ENCODE peak calls at places on chromosomes 3 and 15, in four cellular contexts. R is K562, T is GM12878, K is HepG2. Z is an unnamed sample.

GRCh38 chr3:57545636-57546268 is 1.6 kb upstream of the DNAH12 start:
- DNase-seq in R (no peak), T (no peak), K (peak), Z (no peak)

GRCh38 chr3:172040976-172041963 is 1.9 kb downstream of the FNDC3B start:
- DNase-seq in R (no peak), T (no peak), K (no peak), Z (peak)

GRCh38 chr3:160774172-160774571 is 18.1 kb downstream of the PPM1L start:
- DNase-seq in R (no peak), T (no peak), K (no peak), Z (no peak)

GRCh38 chr3:1092061-1092460 is 763 bp upstream of the CNTN6 start:
- DNase-seq in R (no peak), T (no peak), K (no peak), Z (no peak)

GRCh38 chr3:58188921-58189451 is 21.8 kb downstream of the DNASE1L3 start:
- DNase-seq in R (peak), T (no peak), K (peak), Z (no peak)

GRCh38 chr15:83626171-83626802 is 27.6 kb upstream of the ADAMTSL3 start:
- DNase-seq in R (no peak), T (no peak), K (no peak), Z (no peak)

GRCh38 chr15:41928637-41929620 is 35.1 kb upstream of the SPTBN5 start:
- DNase-seq in R (no peak), T (peak), K (no peak), Z (no peak)

GRCh38 chr3:154850921-154851320 is 229.2 kb upstream of the MME start:
- DNase-seq in R (no peak), T (no peak), K (no peak), Z (no peak)

GRCh38 chr3:121567649-121568048 is at the start of gene ARGFX:
- DNase-seq in R (no peak), T (no peak), K (no peak), Z (no peak)

GRCh38 chr3:94179059-94179458 is 116.2 kb downstream of the NSUN3 start:
- DNase-seq in R (no peak), T (no peak), K (no peak), Z (no peak)

GRCh38 chr3:69097407-69098086 is 12.8 kb downstream of the ARL6IP5 start:
- DNase-seq in R (no peak), T (no peak), K (no peak), Z (no peak)

GRCh38 chr15:78696436-78696835 is 55.4 kb upstream of the CHRNB4 start:
- DNase-seq in R (no peak), T (no peak), K (no peak), Z (no peak)

GRCh38 chr15:77118787-77119410 is 48.0 kb upstream of the TSPAN3 start:
- DNase-seq in R (peak), T (peak), K (peak), Z (peak)

GRCh38 chr3:36318584-36319200 is 61.6 kb upstream of the STAC start:
- DNase-seq in R (no peak), T (no peak), K (no peak), Z (no peak)

GRCh38 chr3:69084326-69084667 is 440 bp upstream of the ARL6IP5 start:
- DNase-seq in R (peak), T (no peak), K (peak), Z (no peak)

GRCh38 chr3:141056716-141057115 is 5.6 kb downstream of the SPSB4 start:
- DNase-seq in R (no peak), T (no peak), K (no peak), Z (no peak)

GRCh38 chr15:90930861-90931629 is 1.3 kb downstream of the HDDC3 start:
- DNase-seq in R (no peak), T (no peak), K (no peak), Z (no peak)

GRCh38 chr15:95174880-95175279 is 943.5 kb downstream of the MCTP2 start:
- DNase-seq in R (no peak), T (no peak), K (no peak), Z (no peak)

GRCh38 chr3:165874663-165875489 is 37.7 kb upstream of the BCHE start:
- DNase-seq in R (no peak), T (no peak), K (peak), Z (no peak)

GRCh38 chr3:96354742-96355141 is 459.7 kb upstream of the EPHA6 start:
- DNase-seq in R (no peak), T (no peak), K (no peak), Z (no peak)

GRCh38 chr3:47586746-47587145 is 8.1 kb upstream of the CSPG5 start:
- DNase-seq in R (peak), T (no peak), K (no peak), Z (no peak)

GRCh38 chr3:8621872-8622271 is 22.7 kb downstream of the SSUH2 start:
- DNase-seq in R (no peak), T (no peak), K (no peak), Z (no peak)

GRCh38 chr3:37974928-37975223 is 15.7 kb upstream of the VILL start:
- DNase-seq in R (no peak), T (no peak), K (no peak), Z (no peak)

GRCh38 chr15:90959894-90960293 is 5.2 kb downstream of the RCCD1 start:
- DNase-seq in R (no peak), T (no peak), K (no peak), Z (no peak)

GRCh38 chr3:189999718-190000117 is 121.0 kb downstream of the P3H2 start:
- DNase-seq in R (no peak), T (no peak), K (peak), Z (no peak)

GRCh38 chr3:147406255-147407023 is at the start of gene ZIC4:
- DNase-seq in R (no peak), T (no peak), K (no peak), Z (no peak)

GRCh38 chr15:39925112-39925830 is 5.2 kb upstream of the GPR176 start:
- DNase-seq in R (peak), T (no peak), K (no peak), Z (no peak)

GRCh38 chr3:126357299-126358037 is at the start of gene KLF15:
- DNase-seq in R (peak), T (no peak), K (peak), Z (peak)

GRCh38 chr15:92797168-92798052 is 102.7 kb upstream of the CHD2 start:
- DNase-seq in R (peak), T (peak), K (peak), Z (peak)

GRCh38 chr3:38121451-38121831 is 15.5 kb downstream of the ACAA1 start:
- DNase-seq in R (no peak), T (no peak), K (no peak), Z (no peak)

GRCh38 chr3:48002787-48003186 is 13.4 kb downstream of the MAP4 start:
- DNase-seq in R (no peak), T (no peak), K (no peak), Z (no peak)

GRCh38 chr15:78133801-78134200 is 2.6 kb upstream of the CIB2 start:
- DNase-seq in R (no peak), T (no peak), K (no peak), Z (no peak)

GRCh38 chr3:136151219-136151618 is 44.9 kb downstream of the MSL2 start:
- DNase-seq in R (no peak), T (no peak), K (no peak), Z (no peak)

GRCh38 chr15:67850995-67851535 is 11.2 kb upstream of the RNU6-1 start:
- DNase-seq in R (no peak), T (peak), K (peak), Z (no peak)

GRCh38 chr15:67253103-67253502 is 1.4 kb downstream of the AAGAB start:
- DNase-seq in R (no peak), T (no peak), K (no peak), Z (no peak)

GRCh38 chr15:66702770-66703539 is 919 bp downstream of the SMAD6 start:
- DNase-seq in R (no peak), T (no peak), K (no peak), Z (no peak)

GRCh38 chr3:20136231-20136630 is 49.8 kb downstream of the SGO1 start:
- DNase-seq in R (no peak), T (no peak), K (no peak), Z (no peak)

GRCh38 chr15:85897818-85898717 is 103.3 kb upstream of the KLHL25 start:
- DNase-seq in R (no peak), T (no peak), K (no peak), Z (no peak)

GRCh38 chr3:129016725-129017530 is 15.8 kb downstream of the EFCC1 start:
- DNase-seq in R (peak), T (no peak), K (no peak), Z (no peak)
- TF ChIP-seq ESRRA in R (peak), T (no peak), K (no peak), Z (no peak)

GRCh38 chr3:194871864-194872668 is 186.4 kb downstream of the FAM43A start:
- DNase-seq in R (no peak), T (no peak), K (no peak), Z (peak)

GRCh38 chr3:194871143-194871863 is 185.6 kb downstream of the FAM43A start:
- DNase-seq in R (no peak), T (no peak), K (no peak), Z (peak)

GRCh38 chr3:194870394-194871110 is 184.9 kb downstream of the FAM43A start:
- DNase-seq in R (no peak), T (no peak), K (no peak), Z (no peak)

GRCh38 chr3:194874206-194874605 is 188.5 kb downstream of the FAM43A start:
- DNase-seq in R (no peak), T (no peak), K (no peak), Z (no peak)

GRCh38 chr3:194872669-194872977 is 186.9 kb downstream of the FAM43A start:
- DNase-seq in R (no peak), T (no peak), K (no peak), Z (peak)
- TF ChIP-seq KDM1A in R (no peak), T (no peak), K (no peak), Z (no peak)

GRCh38 chr15:80179025-80179759 is 26.4 kb downstream of the FAH start:
- DNase-seq in R (no peak), T (no peak), K (no peak), Z (peak)
- TF ChIP-seq ESRRA in R (no peak), T (no peak), K (no peak), Z (no peak)

GRCh38 chr3:39361252-39361927 is 21.8 kb upstream of the SLC25A38 start:
- DNase-seq in R (no peak), T (no peak), K (no peak), Z (no peak)
- TF ChIP-seq KDM1A in R (no peak), T (no peak), K (no peak), Z (no peak)

DNA sequence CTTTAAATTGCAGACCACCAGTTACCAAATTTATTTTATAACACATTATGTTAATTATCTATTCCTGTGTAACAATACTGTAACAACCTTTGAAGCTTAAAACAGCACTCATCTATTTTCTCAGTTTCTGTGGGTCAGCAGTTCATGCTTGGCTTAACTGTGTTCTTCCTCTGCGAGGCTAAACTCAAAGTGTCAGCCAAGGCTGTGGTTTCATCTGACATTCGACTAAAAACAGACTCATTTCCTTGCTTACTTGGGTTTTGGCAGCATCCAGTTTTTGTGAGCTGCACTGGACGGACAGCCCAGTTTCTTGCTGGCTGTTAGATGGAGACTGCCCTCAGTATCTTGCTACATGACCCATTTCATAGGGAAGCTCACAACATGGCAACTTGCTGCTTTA is 247.3 kb upstream of the KCNH8 start:
- DNase-seq in R (no peak), T (peak), K (no peak), Z (no peak)
- TF ChIP-seq ESRRA in R (no peak), T (no peak), K (no peak), Z (no peak)

GRCh38 chr3:30747771-30748281 is 141.4 kb downstream of the TGFBR2 start:
- DNase-seq in R (no peak), T (no peak), K (peak), Z (peak)
- TF ChIP-seq KDM1A in R (no peak), T (no peak), K (no peak), Z (no peak)

DNA sequence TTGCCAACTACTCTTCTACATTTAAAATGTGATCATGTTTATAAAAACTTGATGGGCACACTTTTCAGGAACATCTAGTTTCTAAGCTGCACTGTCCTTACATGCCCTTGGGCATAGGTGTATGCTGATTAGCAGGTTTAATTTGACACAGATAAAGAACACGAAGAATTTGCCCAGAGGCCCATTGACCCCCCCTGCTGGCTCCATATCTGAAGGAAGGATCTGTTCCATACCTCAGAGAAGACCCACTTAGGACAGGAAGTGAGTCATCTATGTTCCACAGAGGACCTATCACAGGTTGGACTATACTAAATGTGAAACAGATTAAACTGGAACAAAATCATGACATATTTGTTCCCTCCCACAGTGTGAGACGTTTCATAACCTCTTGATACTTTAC is 92.8 kb upstream of the LPP start:
- DNase-seq in R (peak), T (no peak), K (peak), Z (peak)
- TF ChIP-seq ESRRA in R (no peak), T (no peak), K (no peak), Z (no peak)

GRCh38 chr15:99409097-99409473 is 156.7 kb upstream of the MEF2A start:
- DNase-seq in R (no peak), T (no peak), K (peak), Z (peak)
- TF ChIP-seq KDM1A in R (no peak), T (no peak), K (no peak), Z (no peak)